ENCODE peak calls at places on chromosomes 6 and 20, in eight cellular contexts. O is A549, K is transverse colon, Z is colonic mucosa, G is GM12878, I is esophagus muscularis mucosa, F is cardiac muscle cell, T is testis. R is an unnamed sample.

GRCh38 chr20:25984933-25985332 is 288.3 kb upstream of the ZNF337 start:
- DNase-seq in O (no peak), T (peak; percentile 69), Z (peak; percentile 39), F (peak; percentile 19), I (no peak), K (peak; percentile 26), G (no peak), R (peak; percentile 55)

GRCh38 chr6:88179692-88180091 is 13.5 kb upstream of the CNR1 start:
- DNase-seq in F (no peak), I (no peak), T (no peak), Z (no peak), K (no peak), O (no peak), G (peak; percentile 66), R (no peak)

GRCh38 chr6:109255946-109256628 is 126.2 kb downstream of the CD164 start:
- DNase-seq in G (no peak), O (no peak), I (peak; percentile 42), F (no peak), T (no peak), Z (peak; percentile 46), K (no peak), R (no peak)

GRCh38 chr6:116035616-116036015 is 25.1 kb downstream of the FRK start:
- DNase-seq in G (no peak), Z (no peak), T (no peak), I (no peak), K (no peak), O (no peak), F (no peak), R (no peak)

GRCh38 chr6:87473419-87473903 is 687 bp downstream of the SLC35A1 start:
- DNase-seq in O (peak; percentile 9), G (peak; percentile 12), K (peak; percentile 50), F (no peak), Z (peak; percentile 68), T (peak; percentile 78), I (no peak), R (peak; percentile 56)

GRCh38 chr6:27177454-27178000 is 70.0 kb upstream of the PRSS16 start:
- DNase-seq in I (no peak), K (peak; percentile 88), F (peak; percentile 83), O (peak; percentile 91), Z (peak; percentile 83), T (peak; percentile 84), G (no peak), R (peak; percentile 86)

GRCh38 chr6:68723128-68723527 is 88.0 kb downstream of the ADGRB3 start:
- DNase-seq in O (no peak), T (no peak), F (no peak), I (no peak), Z (no peak), K (no peak), G (no peak), R (no peak)

GRCh38 chr6:160063771-160064413 is 57.7 kb upstream of the SLC22A1 start:
- DNase-seq in Z (no peak), F (no peak), G (no peak), K (no peak), I (no peak), T (no peak), O (no peak), R (no peak)

GRCh38 chr6:149043476-149044130 is 273.9 kb upstream of the TAB2 start:
- DNase-seq in Z (no peak), G (no peak), O (peak; percentile 66), F (no peak), T (no peak), I (no peak), K (no peak), R (no peak)

GRCh38 chr20:4183361-4183760 is 168.0 kb upstream of the RNF24 start:
- DNase-seq in F (no peak), T (no peak), Z (no peak), K (no peak), I (no peak), G (no peak), O (no peak), R (no peak)

GRCh38 chr20:58987790-58988564 is 6.9 kb downstream of the NELFCD start:
- DNase-seq in Z (peak; percentile 10), T (no peak), I (no peak), O (no peak), K (no peak), G (no peak), F (no peak), R (peak; percentile 58)

GRCh38 chr20:36819662-36820061 is 46.1 kb upstream of the DSN1 start:
- DNase-seq in O (no peak), F (peak; percentile 58), K (no peak), Z (no peak), G (no peak), T (peak; percentile 37), I (no peak), R (peak; percentile 65)

GRCh38 chr20:39878321-39878720 is 810.7 kb downstream of the MAFB start:
- DNase-seq in F (no peak), G (no peak), T (no peak), O (no peak), K (no peak), Z (no peak), I (no peak), R (no peak)

GRCh38 chr6:145841668-145842067 is 27.1 kb upstream of the FBXO30 start:
- DNase-seq in T (no peak), O (no peak), G (no peak), K (no peak), I (no peak), Z (no peak), F (no peak), R (no peak)

GRCh38 chr6:148055410-148055809 is 287.2 kb upstream of the SASH1 start:
- DNase-seq in T (no peak), K (no peak), Z (no peak), O (peak; percentile 28), F (no peak), G (no peak), I (peak; percentile 66), R (no peak)

GRCh38 chr20:62603021-62603906 is 39.0 kb upstream of the SLCO4A1 start:
- DNase-seq in Z (peak; percentile 31), T (peak; percentile 55), O (no peak), G (no peak), I (no peak), K (peak; percentile 44), F (no peak), R (peak; percentile 91)

GRCh38 chr20:9478801-9479200 is 35.6 kb upstream of the LAMP5 start:
- DNase-seq in G (no peak), K (no peak), I (no peak), Z (no peak), T (no peak), F (no peak), O (no peak), R (no peak)

DNA sequence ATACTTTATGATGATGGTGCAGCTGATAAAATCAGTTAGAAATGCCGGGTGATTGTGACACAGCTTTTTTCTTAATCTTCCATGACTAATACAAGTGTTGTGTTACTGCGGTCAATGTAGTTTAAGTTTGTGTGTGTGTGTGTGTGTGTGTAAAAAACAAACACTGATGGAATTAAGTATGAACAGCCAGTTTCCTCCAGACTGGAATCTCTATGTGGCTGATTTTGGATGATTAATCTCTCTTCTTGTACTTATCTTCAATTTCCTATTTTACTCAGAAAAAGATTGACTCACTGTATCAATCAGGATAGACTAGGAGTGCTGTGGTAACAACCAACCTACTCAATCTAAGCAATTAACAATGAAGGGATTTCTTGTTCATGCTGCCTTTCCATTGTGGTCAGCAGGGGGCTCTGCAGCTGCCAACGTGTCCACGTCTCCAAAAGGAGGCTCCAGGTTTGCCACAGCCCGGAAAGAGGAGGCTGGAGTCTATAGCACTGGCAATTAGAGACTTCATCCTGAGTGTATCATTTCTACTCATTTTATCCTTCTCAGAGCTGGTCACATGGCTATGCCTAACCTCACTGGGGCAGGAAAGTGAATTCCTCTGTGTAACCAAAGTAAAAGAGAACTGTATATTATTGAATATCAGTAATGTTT is 107.7 kb downstream of the CD109 start:
- DNase-seq in G (no peak), Z (peak; percentile 20), K (peak; percentile 11), O (peak; percentile 70), I (no peak), F (peak; percentile 51), T (peak; percentile 72), R (no peak)
- TF ChIP-seq CTCF in G (peak; percentile 39), Z (peak; percentile 37), K (peak; percentile 15), O (peak; percentile 50), I (peak; percentile 10), F (peak; percentile 68), T (peak; percentile 10), R (no peak)

GRCh38 chr6:150687508-150687907 is 87.8 kb downstream of the PLEKHG1 start:
- DNase-seq in T (peak; percentile 50), O (no peak), G (no peak), K (peak; percentile 57), Z (peak; percentile 47), F (no peak), I (no peak), R (peak; percentile 29)

GRCh38 chr6:150685860-150686259 is 86.2 kb downstream of the PLEKHG1 start:
- DNase-seq in F (no peak), O (peak; percentile 28), G (peak; percentile 11), Z (peak; percentile 62), I (no peak), K (peak; percentile 50), T (peak; percentile 84), R (no peak)

GRCh38 chr6:150684715-150685459 is 85.2 kb downstream of the PLEKHG1 start:
- DNase-seq in Z (peak; percentile 61), I (no peak), T (no peak), G (no peak), K (peak; percentile 47), O (no peak), F (no peak), R (peak; percentile 59)

GRCh38 chr6:150684161-150684560 is 84.5 kb downstream of the PLEKHG1 start:
- DNase-seq in O (no peak), K (no peak), G (no peak), T (no peak), Z (no peak), F (no peak), I (no peak), R (no peak)

GRCh38 chr6:150686566-150686965 is 86.9 kb downstream of the PLEKHG1 start:
- DNase-seq in G (no peak), T (peak; percentile 63), K (no peak), I (no peak), Z (peak; percentile 45), O (no peak), F (no peak), R (no peak)
- H3K4me1 ChIP-seq in G (peaks cover 13% of the 10 kb centered on the region), T (peaks cover 9% of the 10 kb centered on the region), K (peaks cover 18% of the 10 kb centered on the region), I (peaks cover 29% of the 10 kb centered on the region), Z (no peaks in the 10 kb centered on the region), O (no peaks in the 10 kb centered on the region), F (no peaks in the 10 kb centered on the region), R (peaks cover 50% of the 10 kb centered on the region)

GRCh38 chr20:56181593-56181992 is 66.9 kb upstream of the MC3R start:
- DNase-seq in G (no peak), Z (no peak), T (no peak), I (no peak), O (no peak), K (peak; percentile 10), F (no peak), R (peak; percentile 5)
- H3K4me3 ChIP-seq in G (no peak overlapping the region), Z (no peak overlapping the region), T (no peak overlapping the region), I (no peak overlapping the region), O (no peak overlapping the region), K (no peak overlapping the region), F (no peak overlapping the region), R (no peak overlapping the region)

GRCh38 chr6:43359831-43360230 is 9.6 kb downstream of the ZNF318 start:
- DNase-seq in O (no peak), K (no peak), Z (no peak), T (no peak), G (no peak), I (no peak), F (no peak), R (no peak)

GRCh38 chr6:43359381-43359780 is 10.1 kb downstream of the ZNF318 start:
- DNase-seq in O (no peak), T (no peak), F (no peak), I (no peak), Z (no peak), G (no peak), K (no peak), R (no peak)

GRCh38 chr6:43355862-43356590 is 13.4 kb downstream of the ZNF318 start:
- DNase-seq in K (peak; percentile 19), G (no peak), F (peak; percentile 39), O (peak; percentile 20), I (no peak), T (no peak), Z (no peak), R (no peak)

GRCh38 chr6:43361269-43361668 is 8.2 kb downstream of the ZNF318 start:
- DNase-seq in Z (no peak), T (no peak), G (no peak), K (no peak), I (no peak), O (no peak), F (no peak), R (peak; percentile 13)
- TF ChIP-seq CTCF in Z (no peak), T (no peak), G (no peak), K (no peak), I (no peak), O (no peak), F (no peak), R (peak; percentile 9)